ENCODE peak calls at places on chromosomes 7 and 10, in eight cellular contexts. W is transverse colon, H is endothelial cell of umbilical vein, I is AG10803, O is left lung, B is IMR-90, Z is A549, C is lower lobe of right lung. D is an unnamed sample.

GRCh38 chr7:129799350-129799955 is 153.3 kb downstream of the UBE2H start:
- DNase-seq in H (no peak), O (no peak), C (no peak), W (no peak), B (no peak), I (no peak), Z (no peak), D (no peak)

GRCh38 chr10:23461557-23461956 is 22.7 kb downstream of the OTUD1 start:
- DNase-seq in I (no peak), H (no peak), W (no peak), Z (no peak), B (no peak), O (no peak), C (no peak), D (no peak)

GRCh38 chr7:141704741-141705140 is 2.8 kb upstream of the DENND11 start:
- DNase-seq in I (no peak), W (no peak), Z (no peak), H (no peak), O (no peak), C (no peak), B (peak; percentile 29), D (no peak)

GRCh38 chr10:106980711-106981460 is 183.6 kb downstream of the SORCS1 start:
- DNase-seq in H (no peak), C (no peak), B (no peak), I (no peak), Z (no peak), W (no peak), O (no peak), D (no peak)

GRCh38 chr7:26688388-26688787 is 176.0 kb downstream of the SKAP2 start:
- DNase-seq in C (no peak), W (no peak), I (no peak), Z (peak; percentile 10), O (no peak), H (no peak), B (no peak), D (no peak)

GRCh38 chr7:48161407-48162125 is 9.7 kb upstream of the ABCA13 start:
- DNase-seq in O (no peak), H (no peak), C (no peak), Z (no peak), W (no peak), B (peak; percentile 10), I (no peak), D (peak; percentile 77)

GRCh38 chr7:158329686-158330085 is 257.9 kb downstream of the PTPRN2 start:
- DNase-seq in I (no peak), O (no peak), H (no peak), W (no peak), C (no peak), Z (no peak), B (no peak), D (no peak)

GRCh38 chr10:111360260-111360925 is 283.6 kb downstream of the ADRA2A start:
- DNase-seq in Z (peak; percentile 69), B (no peak), C (peak; percentile 45), W (peak; percentile 30), I (peak; percentile 62), H (no peak), O (peak; percentile 32), D (no peak)

GRCh38 chr7:37432240-37432917 is 16.3 kb downstream of the ELMO1 start:
- DNase-seq in W (no peak), O (no peak), Z (no peak), H (no peak), B (no peak), I (no peak), C (no peak), D (no peak)

GRCh38 chr10:63788152-63788821 is 267.1 kb downstream of the REEP3 start:
- DNase-seq in H (no peak), C (no peak), I (no peak), Z (no peak), B (no peak), O (no peak), W (no peak), D (no peak)

GRCh38 chr7:36686499-36686898 is 37.8 kb downstream of the AOAH start:
- DNase-seq in Z (no peak), I (no peak), B (peak; percentile 41), H (no peak), W (no peak), C (no peak), O (no peak), D (peak; percentile 45)

GRCh38 chr10:119521443-119522204 is 20.9 kb downstream of the RGS10 start:
- DNase-seq in B (peak; percentile 92), I (peak; percentile 82), C (no peak), Z (peak; percentile 47), H (peak; percentile 59), W (no peak), O (no peak), D (peak; percentile 58)

GRCh38 chr7:40680657-40681056 is 545.9 kb downstream of the SUGCT start:
- DNase-seq in H (peak; percentile 31), O (no peak), B (no peak), Z (peak; percentile 22), C (no peak), W (no peak), I (peak; percentile 16), D (peak; percentile 32)

GRCh38 chr10:93841930-93842329 is 51.8 kb upstream of the SLC35G1 start:
- DNase-seq in I (no peak), Z (no peak), B (no peak), W (no peak), O (no peak), H (no peak), C (no peak), D (no peak)

GRCh38 chr7:22779697-22780096 is 43.0 kb downstream of the TOMM7 start:
- DNase-seq in I (no peak), Z (no peak), O (no peak), B (peak; percentile 22), C (no peak), W (no peak), H (no peak), D (no peak)

GRCh38 chr10:22346087-22346661 is 878 bp downstream of the SPAG6 start:
- DNase-seq in C (no peak), Z (no peak), B (no peak), H (no peak), I (no peak), W (no peak), O (no peak), D (no peak)
- H3K4me3 ChIP-seq in C (no peak overlapping the region), Z (no peak overlapping the region), B (no peak overlapping the region), H (no peak overlapping the region), I (no peak overlapping the region), W (no peak overlapping the region), O (no peak overlapping the region), D (no peak overlapping the region)

GRCh38 chr10:112775892-112776679 is 174.0 kb upstream of the TCF7L2 start:
- DNase-seq in B (no peak), I (no peak), O (no peak), C (no peak), Z (no peak), H (no peak), W (no peak), D (no peak)

GRCh38 chr10:112774210-112774609 is 175.8 kb upstream of the TCF7L2 start:
- DNase-seq in O (no peak), B (no peak), I (no peak), Z (no peak), W (no peak), C (no peak), H (no peak), D (no peak)

GRCh38 chr10:112774808-112775207 is 175.2 kb upstream of the TCF7L2 start:
- DNase-seq in C (no peak), W (no peak), O (no peak), I (no peak), H (no peak), Z (no peak), B (no peak), D (no peak)

GRCh38 chr10:112773783-112774182 is 176.3 kb upstream of the TCF7L2 start:
- DNase-seq in B (no peak), H (no peak), Z (no peak), O (no peak), W (no peak), I (no peak), C (no peak), D (no peak)

GRCh38 chr10:112775347-112775746 is 174.7 kb upstream of the TCF7L2 start:
- DNase-seq in I (peak; percentile 58), C (no peak), B (peak; percentile 46), O (no peak), Z (peak; percentile 13), H (no peak), W (no peak), D (no peak)
- TF ChIP-seq CTCF in I (peak; percentile 62), C (no peak), B (peak; percentile 43), O (no peak), Z (no peak), H (no peak), W (no peak), D (peak; percentile 24)

GRCh38 chr7:98460902-98461301 is 60.0 kb upstream of the BAIAP2L1 start:
- DNase-seq in O (no peak), B (no peak), C (no peak), Z (no peak), I (no peak), W (no peak), H (no peak), D (no peak)

GRCh38 chr7:98462926-98463325 is 62.0 kb upstream of the BAIAP2L1 start:
- DNase-seq in C (no peak), B (no peak), I (no peak), Z (no peak), H (no peak), W (no peak), O (no peak), D (no peak)

GRCh38 chr7:98456851-98457250 is 56.0 kb upstream of the BAIAP2L1 start:
- DNase-seq in Z (no peak), O (no peak), H (no peak), C (no peak), I (no peak), W (no peak), B (no peak), D (no peak)

GRCh38 chr7:98459529-98459928 is 58.6 kb upstream of the BAIAP2L1 start:
- DNase-seq in W (no peak), I (no peak), O (no peak), C (no peak), Z (no peak), B (no peak), H (no peak), D (no peak)

GRCh38 chr7:98458090-98458875 is 57.4 kb upstream of the BAIAP2L1 start:
- DNase-seq in H (no peak), W (no peak), B (no peak), Z (peak; percentile 40), I (no peak), O (no peak), C (no peak), D (no peak)
- H3K4me3 ChIP-seq in H (no peak overlapping the region), W (no peak overlapping the region), B (no peak overlapping the region), Z (no peak overlapping the region), I (no peak overlapping the region), O (no peak overlapping the region), C (no peak overlapping the region), D (no peak overlapping the region)

DNA sequence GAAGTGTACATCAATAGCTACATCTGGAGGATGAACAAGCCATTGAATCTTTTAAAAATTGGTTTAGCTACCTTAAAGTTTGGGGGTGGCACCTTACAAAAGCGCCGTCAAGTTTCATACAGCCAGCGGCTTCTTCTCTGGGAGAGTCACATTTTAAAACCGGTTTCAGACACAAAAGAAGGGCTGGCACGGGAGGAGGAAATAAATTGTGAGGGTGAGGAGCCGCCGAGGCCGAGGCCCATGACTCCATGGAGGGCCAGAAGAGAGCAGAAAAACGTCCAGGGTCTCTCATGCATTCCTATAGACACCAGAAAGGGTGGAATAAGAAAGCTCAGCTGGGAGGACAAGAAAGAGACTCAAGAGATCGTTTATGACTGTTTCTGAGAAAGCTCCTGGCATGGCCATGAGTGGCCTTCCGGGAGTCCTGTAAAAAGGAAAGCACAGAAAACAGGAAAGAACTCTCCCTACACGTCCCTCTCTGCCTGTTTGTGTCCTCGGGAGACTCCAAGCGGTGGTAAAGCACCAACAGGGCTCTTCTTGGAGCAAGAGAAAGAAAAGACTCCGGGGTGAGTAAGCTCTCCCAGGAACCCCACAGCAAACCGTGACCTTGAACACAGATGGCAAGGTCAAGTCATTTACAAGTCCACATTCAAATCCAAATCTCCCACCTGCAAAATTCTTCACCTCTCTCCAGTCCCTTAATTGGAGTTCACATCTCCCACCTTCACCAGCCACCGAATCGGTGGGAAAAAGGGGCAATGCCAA is 1.8 kb downstream of the FRAT2 start:
- DNase-seq in W (peak; percentile 59), Z (peak; percentile 43), I (peak; percentile 86), H (peak; percentile 82), B (peak; percentile 87), O (peak; percentile 71), C (no peak), D (peak; percentile 83)
- TF ChIP-seq CTCF in W (peak; percentile 4), Z (no peak), I (peak; percentile 61), H (peak; percentile 10), B (peak; percentile 66), O (no peak), C (peak; percentile 17), D (peak; percentile 52)

D was measured in astrocyte of the spinal cord.